ENCODE peak calls at places on chromosomes 3 and 15, in ten cellular contexts. One of them, this sample, is unnamed.

GRCh38 chr3:177473184-177473583 is 275.9 kb upstream of the TBL1XR1 start:
- DNase-seq in choroid plexus epithelial cell: peak
- DNase-seq in erythroblast: no peak
- DNase-seq in CD4-positive, alpha-beta T cell: no peak
- DNase-seq in stomach: no peak
- DNase-seq in stimulated activated CD8-positive, alpha-beta memory T cell treated with anti-CD3 and anti-CD28 coated beads, Interleukin-7, amount 100 ng/mL, for 4 hours: no peak
- DNase-seq in cardiac muscle cell: no peak
- DNase-seq in GM13976: no peak
- DNase-seq in T-cell: no peak
- DNase-seq in Peyer's patch: no peak
- DNase-seq in this sample: peak

GRCh38 chr3:177459397-177459796 is 262.1 kb upstream of the TBL1XR1 start:
- DNase-seq in choroid plexus epithelial cell: peak
- DNase-seq in erythroblast: no peak
- DNase-seq in CD4-positive, alpha-beta T cell: no peak
- DNase-seq in stomach: no peak
- DNase-seq in stimulated activated CD8-positive, alpha-beta memory T cell treated with anti-CD3 and anti-CD28 coated beads, Interleukin-7, amount 100 ng/mL, for 4 hours: no peak
- DNase-seq in cardiac muscle cell: peak
- DNase-seq in GM13976: no peak
- DNase-seq in T-cell: no peak
- DNase-seq in Peyer's patch: no peak
- DNase-seq in this sample: no peak

GRCh38 chr3:53712817-53713388 is 133.3 kb downstream of the CHDH start:
- DNase-seq in choroid plexus epithelial cell: no peak
- DNase-seq in erythroblast: no peak
- DNase-seq in CD4-positive, alpha-beta T cell: no peak
- DNase-seq in stomach: no peak
- DNase-seq in stimulated activated CD8-positive, alpha-beta memory T cell treated with anti-CD3 and anti-CD28 coated beads, Interleukin-7, amount 100 ng/mL, for 4 hours: no peak
- DNase-seq in cardiac muscle cell: no peak
- DNase-seq in GM13976: no peak
- DNase-seq in T-cell: no peak
- DNase-seq in Peyer's patch: no peak
- DNase-seq in this sample: no peak

GRCh38 chr15:85711590-85712192 is 83.0 kb downstream of the KLHL25 start:
- DNase-seq in choroid plexus epithelial cell: no peak
- DNase-seq in erythroblast: no peak
- DNase-seq in CD4-positive, alpha-beta T cell: no peak
- DNase-seq in stomach: no peak
- DNase-seq in stimulated activated CD8-positive, alpha-beta memory T cell treated with anti-CD3 and anti-CD28 coated beads, Interleukin-7, amount 100 ng/mL, for 4 hours: no peak
- DNase-seq in cardiac muscle cell: no peak
- DNase-seq in GM13976: no peak
- DNase-seq in T-cell: no peak
- DNase-seq in Peyer's patch: no peak
- DNase-seq in this sample: no peak

GRCh38 chr15:100998630-100999029 is 79.5 kb downstream of the LRRK1 start:
- DNase-seq in choroid plexus epithelial cell: no peak
- DNase-seq in erythroblast: no peak
- DNase-seq in CD4-positive, alpha-beta T cell: no peak
- DNase-seq in stomach: no peak
- DNase-seq in stimulated activated CD8-positive, alpha-beta memory T cell treated with anti-CD3 and anti-CD28 coated beads, Interleukin-7, amount 100 ng/mL, for 4 hours: no peak
- DNase-seq in cardiac muscle cell: no peak
- DNase-seq in GM13976: no peak
- DNase-seq in T-cell: no peak
- DNase-seq in Peyer's patch: no peak
- DNase-seq in this sample: no peak

GRCh38 chr3:15160662-15161061 is 45.4 kb upstream of the CAPN7 start:
- DNase-seq in choroid plexus epithelial cell: no peak
- DNase-seq in erythroblast: no peak
- DNase-seq in CD4-positive, alpha-beta T cell: no peak
- DNase-seq in stomach: no peak
- DNase-seq in stimulated activated CD8-positive, alpha-beta memory T cell treated with anti-CD3 and anti-CD28 coated beads, Interleukin-7, amount 100 ng/mL, for 4 hours: no peak
- DNase-seq in cardiac muscle cell: no peak
- DNase-seq in GM13976: no peak
- DNase-seq in T-cell: no peak
- DNase-seq in Peyer's patch: no peak
- DNase-seq in this sample: no peak

GRCh38 chr3:183914856-183915255 is 30.2 kb upstream of the PARL start:
- DNase-seq in choroid plexus epithelial cell: no peak
- DNase-seq in erythroblast: no peak
- DNase-seq in CD4-positive, alpha-beta T cell: no peak
- DNase-seq in stomach: no peak
- DNase-seq in stimulated activated CD8-positive, alpha-beta memory T cell treated with anti-CD3 and anti-CD28 coated beads, Interleukin-7, amount 100 ng/mL, for 4 hours: no peak
- DNase-seq in cardiac muscle cell: no peak
- DNase-seq in GM13976: no peak
- DNase-seq in T-cell: no peak
- DNase-seq in Peyer's patch: no peak
- DNase-seq in this sample: no peak

GRCh38 chr3:192496951-192497350 is 230.4 kb downstream of the FGF12 start:
- DNase-seq in choroid plexus epithelial cell: no peak
- DNase-seq in erythroblast: no peak
- DNase-seq in CD4-positive, alpha-beta T cell: no peak
- DNase-seq in stomach: no peak
- DNase-seq in stimulated activated CD8-positive, alpha-beta memory T cell treated with anti-CD3 and anti-CD28 coated beads, Interleukin-7, amount 100 ng/mL, for 4 hours: no peak
- DNase-seq in cardiac muscle cell: no peak
- DNase-seq in GM13976: no peak
- DNase-seq in T-cell: no peak
- DNase-seq in Peyer's patch: no peak
- DNase-seq in this sample: no peak

GRCh38 chr3:32453346-32453745 is 49.3 kb downstream of the CMTM6 start:
- DNase-seq in choroid plexus epithelial cell: peak
- DNase-seq in erythroblast: no peak
- DNase-seq in CD4-positive, alpha-beta T cell: no peak
- DNase-seq in stomach: no peak
- DNase-seq in stimulated activated CD8-positive, alpha-beta memory T cell treated with anti-CD3 and anti-CD28 coated beads, Interleukin-7, amount 100 ng/mL, for 4 hours: no peak
- DNase-seq in cardiac muscle cell: no peak
- DNase-seq in GM13976: no peak
- DNase-seq in T-cell: no peak
- DNase-seq in Peyer's patch: no peak
- DNase-seq in this sample: peak

GRCh38 chr3:98977520-98977919 is 76.0 kb upstream of the DCBLD2 start:
- DNase-seq in choroid plexus epithelial cell: peak
- DNase-seq in erythroblast: peak
- DNase-seq in CD4-positive, alpha-beta T cell: no peak
- DNase-seq in stomach: no peak
- DNase-seq in stimulated activated CD8-positive, alpha-beta memory T cell treated with anti-CD3 and anti-CD28 coated beads, Interleukin-7, amount 100 ng/mL, for 4 hours: no peak
- DNase-seq in cardiac muscle cell: no peak
- DNase-seq in GM13976: peak
- DNase-seq in T-cell: no peak
- DNase-seq in Peyer's patch: no peak
- DNase-seq in this sample: peak

GRCh38 chr3:46845860-46846623 is 17.2 kb downstream of the MYL3 start:
- DNase-seq in choroid plexus epithelial cell: peak
- DNase-seq in erythroblast: peak
- DNase-seq in CD4-positive, alpha-beta T cell: peak
- DNase-seq in stomach: peak
- DNase-seq in stimulated activated CD8-positive, alpha-beta memory T cell treated with anti-CD3 and anti-CD28 coated beads, Interleukin-7, amount 100 ng/mL, for 4 hours: peak
- DNase-seq in cardiac muscle cell: peak
- DNase-seq in GM13976: peak
- DNase-seq in T-cell: peak
- DNase-seq in Peyer's patch: peak
- DNase-seq in this sample: peak

GRCh38 chr3:152105446-152105845 is 163.3 kb upstream of the MBNL1 start:
- DNase-seq in choroid plexus epithelial cell: no peak
- DNase-seq in erythroblast: no peak
- DNase-seq in CD4-positive, alpha-beta T cell: no peak
- DNase-seq in stomach: no peak
- DNase-seq in stimulated activated CD8-positive, alpha-beta memory T cell treated with anti-CD3 and anti-CD28 coated beads, Interleukin-7, amount 100 ng/mL, for 4 hours: no peak
- DNase-seq in cardiac muscle cell: no peak
- DNase-seq in GM13976: no peak
- DNase-seq in T-cell: no peak
- DNase-seq in Peyer's patch: no peak
- DNase-seq in this sample: no peak

GRCh38 chr3:2303567-2303966 is 204.9 kb downstream of the CNTN4 start:
- DNase-seq in choroid plexus epithelial cell: peak
- DNase-seq in erythroblast: no peak
- DNase-seq in CD4-positive, alpha-beta T cell: no peak
- DNase-seq in stomach: no peak
- DNase-seq in stimulated activated CD8-positive, alpha-beta memory T cell treated with anti-CD3 and anti-CD28 coated beads, Interleukin-7, amount 100 ng/mL, for 4 hours: no peak
- DNase-seq in cardiac muscle cell: peak
- DNase-seq in GM13976: peak
- DNase-seq in T-cell: no peak
- DNase-seq in Peyer's patch: no peak
- DNase-seq in this sample: peak

GRCh38 chr15:59456114-59456513 is 18.1 kb downstream of the FAM81A start:
- DNase-seq in choroid plexus epithelial cell: no peak
- DNase-seq in erythroblast: no peak
- DNase-seq in CD4-positive, alpha-beta T cell: no peak
- DNase-seq in stomach: peak
- DNase-seq in stimulated activated CD8-positive, alpha-beta memory T cell treated with anti-CD3 and anti-CD28 coated beads, Interleukin-7, amount 100 ng/mL, for 4 hours: no peak
- DNase-seq in cardiac muscle cell: no peak
- DNase-seq in GM13976: no peak
- DNase-seq in T-cell: no peak
- DNase-seq in Peyer's patch: peak
- DNase-seq in this sample: no peak

GRCh38 chr3:194086251-194087075 is 49.5 kb upstream of the HES1 start:
- DNase-seq in choroid plexus epithelial cell: peak
- DNase-seq in erythroblast: no peak
- DNase-seq in CD4-positive, alpha-beta T cell: no peak
- DNase-seq in stomach: peak
- DNase-seq in stimulated activated CD8-positive, alpha-beta memory T cell treated with anti-CD3 and anti-CD28 coated beads, Interleukin-7, amount 100 ng/mL, for 4 hours: no peak
- DNase-seq in cardiac muscle cell: no peak
- DNase-seq in GM13976: no peak
- DNase-seq in T-cell: no peak
- DNase-seq in Peyer's patch: no peak
- DNase-seq in this sample: no peak

GRCh38 chr15:50676799-50677483 is 9.7 kb downstream of the TRPM7 start:
- DNase-seq in choroid plexus epithelial cell: peak
- DNase-seq in erythroblast: peak
- DNase-seq in CD4-positive, alpha-beta T cell: no peak
- DNase-seq in stomach: no peak
- DNase-seq in stimulated activated CD8-positive, alpha-beta memory T cell treated with anti-CD3 and anti-CD28 coated beads, Interleukin-7, amount 100 ng/mL, for 4 hours: no peak
- DNase-seq in cardiac muscle cell: no peak
- DNase-seq in GM13976: no peak
- DNase-seq in T-cell: no peak
- DNase-seq in Peyer's patch: no peak
- DNase-seq in this sample: no peak

GRCh38 chr3:161557751-161558150 is 61.1 kb downstream of the OTOL1 start:
- DNase-seq in choroid plexus epithelial cell: no peak
- DNase-seq in erythroblast: no peak
- DNase-seq in CD4-positive, alpha-beta T cell: no peak
- DNase-seq in stomach: no peak
- DNase-seq in stimulated activated CD8-positive, alpha-beta memory T cell treated with anti-CD3 and anti-CD28 coated beads, Interleukin-7, amount 100 ng/mL, for 4 hours: no peak
- DNase-seq in cardiac muscle cell: no peak
- DNase-seq in GM13976: no peak
- DNase-seq in T-cell: no peak
- DNase-seq in Peyer's patch: no peak
- DNase-seq in this sample: no peak

GRCh38 chr15:71110800-71111565 is 4.3 kb upstream of the THSD4 start:
- DNase-seq in choroid plexus epithelial cell: no peak
- DNase-seq in erythroblast: no peak
- DNase-seq in CD4-positive, alpha-beta T cell: no peak
- DNase-seq in stomach: no peak
- DNase-seq in stimulated activated CD8-positive, alpha-beta memory T cell treated with anti-CD3 and anti-CD28 coated beads, Interleukin-7, amount 100 ng/mL, for 4 hours: no peak
- DNase-seq in cardiac muscle cell: no peak
- DNase-seq in GM13976: no peak
- DNase-seq in T-cell: no peak
- DNase-seq in Peyer's patch: no peak
- DNase-seq in this sample: no peak

GRCh38 chr3:157130881-157131251 is 29.1 kb downstream of the CCNL1 start:
- DNase-seq in choroid plexus epithelial cell: no peak
- DNase-seq in erythroblast: no peak
- DNase-seq in CD4-positive, alpha-beta T cell: no peak
- DNase-seq in stomach: no peak
- DNase-seq in stimulated activated CD8-positive, alpha-beta memory T cell treated with anti-CD3 and anti-CD28 coated beads, Interleukin-7, amount 100 ng/mL, for 4 hours: no peak
- DNase-seq in cardiac muscle cell: no peak
- DNase-seq in GM13976: no peak
- DNase-seq in T-cell: no peak
- DNase-seq in Peyer's patch: no peak
- DNase-seq in this sample: no peak

GRCh38 chr3:10006048-10006761 is 19.6 kb upstream of the EMC3 start:
- DNase-seq in choroid plexus epithelial cell: no peak
- DNase-seq in erythroblast: no peak
- DNase-seq in CD4-positive, alpha-beta T cell: no peak
- DNase-seq in stomach: no peak
- DNase-seq in stimulated activated CD8-positive, alpha-beta memory T cell treated with anti-CD3 and anti-CD28 coated beads, Interleukin-7, amount 100 ng/mL, for 4 hours: no peak
- DNase-seq in cardiac muscle cell: no peak
- DNase-seq in GM13976: no peak
- DNase-seq in T-cell: no peak
- DNase-seq in Peyer's patch: no peak
- DNase-seq in this sample: no peak

GRCh38 chr3:129783470-129783869 is 110.0 kb downstream of the TMCC1 start:
- DNase-seq in choroid plexus epithelial cell: no peak
- DNase-seq in erythroblast: no peak
- DNase-seq in CD4-positive, alpha-beta T cell: no peak
- DNase-seq in stomach: no peak
- DNase-seq in stimulated activated CD8-positive, alpha-beta memory T cell treated with anti-CD3 and anti-CD28 coated beads, Interleukin-7, amount 100 ng/mL, for 4 hours: no peak
- DNase-seq in cardiac muscle cell: no peak
- DNase-seq in GM13976: no peak
- DNase-seq in T-cell: no peak
- DNase-seq in Peyer's patch: no peak
- DNase-seq in this sample: no peak

GRCh38 chr3:31893174-31893573 is 87.9 kb downstream of the OSBPL10 start:
- DNase-seq in choroid plexus epithelial cell: peak
- DNase-seq in erythroblast: no peak
- DNase-seq in CD4-positive, alpha-beta T cell: no peak
- DNase-seq in stomach: no peak
- DNase-seq in stimulated activated CD8-positive, alpha-beta memory T cell treated with anti-CD3 and anti-CD28 coated beads, Interleukin-7, amount 100 ng/mL, for 4 hours: no peak
- DNase-seq in cardiac muscle cell: no peak
- DNase-seq in GM13976: no peak
- DNase-seq in T-cell: no peak
- DNase-seq in Peyer's patch: no peak
- DNase-seq in this sample: no peak

GRCh38 chr3:50924638-50925037 is 249.9 kb downstream of the DOCK3 start:
- DNase-seq in choroid plexus epithelial cell: no peak
- DNase-seq in erythroblast: no peak
- DNase-seq in CD4-positive, alpha-beta T cell: no peak
- DNase-seq in stomach: no peak
- DNase-seq in stimulated activated CD8-positive, alpha-beta memory T cell treated with anti-CD3 and anti-CD28 coated beads, Interleukin-7, amount 100 ng/mL, for 4 hours: no peak
- DNase-seq in cardiac muscle cell: no peak
- DNase-seq in GM13976: no peak
- DNase-seq in T-cell: no peak
- DNase-seq in Peyer's patch: no peak
- DNase-seq in this sample: no peak

GRCh38 chr3:20074226-20075063 is 34.2 kb downstream of the KAT2B start:
- DNase-seq in choroid plexus epithelial cell: no peak
- DNase-seq in erythroblast: no peak
- DNase-seq in CD4-positive, alpha-beta T cell: no peak
- DNase-seq in stomach: no peak
- DNase-seq in stimulated activated CD8-positive, alpha-beta memory T cell treated with anti-CD3 and anti-CD28 coated beads, Interleukin-7, amount 100 ng/mL, for 4 hours: no peak
- DNase-seq in cardiac muscle cell: no peak
- DNase-seq in GM13976: no peak
- DNase-seq in T-cell: no peak
- DNase-seq in Peyer's patch: no peak
- DNase-seq in this sample: no peak

GRCh38 chr3:152390647-152391046 is 121.9 kb downstream of the MBNL1 start:
- DNase-seq in choroid plexus epithelial cell: no peak
- DNase-seq in erythroblast: no peak
- DNase-seq in CD4-positive, alpha-beta T cell: no peak
- DNase-seq in stomach: no peak
- DNase-seq in stimulated activated CD8-positive, alpha-beta memory T cell treated with anti-CD3 and anti-CD28 coated beads, Interleukin-7, amount 100 ng/mL, for 4 hours: no peak
- DNase-seq in cardiac muscle cell: no peak
- DNase-seq in GM13976: no peak
- DNase-seq in T-cell: no peak
- DNase-seq in Peyer's patch: no peak
- DNase-seq in this sample: no peak

GRCh38 chr3:120985242-120985641 is 77.2 kb downstream of the STXBP5L start:
- DNase-seq in choroid plexus epithelial cell: no peak
- DNase-seq in erythroblast: no peak
- DNase-seq in CD4-positive, alpha-beta T cell: no peak
- DNase-seq in stomach: no peak
- DNase-seq in stimulated activated CD8-positive, alpha-beta memory T cell treated with anti-CD3 and anti-CD28 coated beads, Interleukin-7, amount 100 ng/mL, for 4 hours: no peak
- DNase-seq in cardiac muscle cell: no peak
- DNase-seq in GM13976: no peak
- DNase-seq in T-cell: no peak
- DNase-seq in Peyer's patch: no peak
- DNase-seq in this sample: no peak

GRCh38 chr3:177294221-177294620 is 96.9 kb upstream of the TBL1XR1 start:
- DNase-seq in choroid plexus epithelial cell: peak
- DNase-seq in erythroblast: peak
- DNase-seq in CD4-positive, alpha-beta T cell: no peak
- DNase-seq in stomach: peak
- DNase-seq in stimulated activated CD8-positive, alpha-beta memory T cell treated with anti-CD3 and anti-CD28 coated beads, Interleukin-7, amount 100 ng/mL, for 4 hours: no peak
- DNase-seq in cardiac muscle cell: peak
- DNase-seq in GM13976: no peak
- DNase-seq in T-cell: no peak
- DNase-seq in Peyer's patch: no peak
- DNase-seq in this sample: no peak

This sample was measured in H4.